ENCODE peak calls at places on chromosomes 6 and 20, in four cellular contexts. J is colonic mucosa, C is WERI-Rb-1, A is neuronal stem cell. M is an unnamed sample.

GRCh38 chr6:139577991-139578604 is 203.7 kb upstream of the CITED2 start:
- DNase-seq in J (no peak), C (no peak), A (no peak), M (peak)

GRCh38 chr6:39184906-39185580 is 44.2 kb downstream of the KCNK5 start:
- DNase-seq in J (peak), C (no peak), A (no peak), M (no peak)

GRCh38 chr6:55405474-55406220 is 78.4 kb downstream of the GFRAL start:
- DNase-seq in J (no peak), C (no peak), A (no peak), M (no peak)

GRCh38 chr6:3233321-3233720 is 5.9 kb upstream of the TUBB2B start:
- DNase-seq in J (no peak), C (peak), A (no peak), M (no peak)

GRCh38 chr6:75183099-75183541 is 22.7 kb downstream of the COL12A1 start:
- DNase-seq in J (no peak), C (no peak), A (no peak), M (no peak)

GRCh38 chr20:2820084-2820895 is 4.1 kb downstream of the TMEM239 start:
- DNase-seq in J (no peak), C (no peak), A (no peak), M (no peak)

GRCh38 chr6:79684821-79685220 is 53.7 kb downstream of the SH3BGRL2 start:
- DNase-seq in J (no peak), C (no peak), A (no peak), M (peak)

GRCh38 chr6:118704911-118705310 is 53.5 kb upstream of the CEP85L start:
- DNase-seq in J (no peak), C (no peak), A (no peak), M (peak)

GRCh38 chr6:15945593-15946159 is 183.2 kb upstream of the MYLIP start:
- DNase-seq in J (no peak), C (peak), A (no peak), M (no peak)

GRCh38 chr6:125746019-125746414 is 3.4 kb upstream of the HEY2 start:
- DNase-seq in J (no peak), C (no peak), A (no peak), M (no peak)

GRCh38 chr20:7152071-7152470 is 384.6 kb downstream of the BMP2 start:
- DNase-seq in J (no peak), C (no peak), A (no peak), M (no peak)

GRCh38 chr6:168735268-168735949 is 294.4 kb downstream of the SMOC2 start:
- DNase-seq in J (no peak), C (no peak), A (no peak), M (no peak)

GRCh38 chr6:158943380-158944032 is 56.5 kb downstream of the RSPH3 start:
- DNase-seq in J (no peak), C (no peak), A (no peak), M (no peak)

GRCh38 chr6:89562114-89562815 is 76.3 kb downstream of the LYRM2 start:
- DNase-seq in J (no peak), C (peak), A (no peak), M (no peak)

GRCh38 chr6:30626484-30627366 is at the start of gene ATAT1:
- DNase-seq in J (peak), C (peak), A (peak), M (peak)

GRCh38 chr6:53712078-53712477 is 46.5 kb upstream of the KLHL31 start:
- DNase-seq in J (no peak), C (no peak), A (no peak), M (no peak)

GRCh38 chr20:24633521-24633920 is 164.1 kb downstream of the SYNDIG1 start:
- DNase-seq in J (no peak), C (no peak), A (no peak), M (no peak)

GRCh38 chr20:31644701-31645100 is 7.0 kb downstream of the COX4I2 start:
- DNase-seq in J (no peak), C (peak), A (no peak), M (peak)

GRCh38 chr6:35078896-35079295 is 62.2 kb downstream of the TCP11 start:
- DNase-seq in J (no peak), C (no peak), A (no peak), M (no peak)

GRCh38 chr6:35078226-35078850 is 62.8 kb downstream of the TCP11 start:
- DNase-seq in J (no peak), C (no peak), A (no peak), M (no peak)

GRCh38 chr6:35080016-35080680 is 61.0 kb downstream of the TCP11 start:
- DNase-seq in J (no peak), C (no peak), A (no peak), M (no peak)

GRCh38 chr6:35080821-35081425 is 60.2 kb downstream of the TCP11 start:
- DNase-seq in J (no peak), C (no peak), A (no peak), M (no peak)

GRCh38 chr6:35079311-35080000 is 61.7 kb downstream of the TCP11 start:
- DNase-seq in J (no peak), C (no peak), A (no peak), M (no peak)
- H3K27ac ChIP-seq in J (no peak), C (no peak), A (no peak), M (no peak)

GRCh38 chr6:111632468-111633247 is 27.0 kb upstream of the TRAF3IP2 start:
- DNase-seq in J (no peak), C (no peak), A (no peak), M (no peak)
- H3K27ac ChIP-seq in J (peak), C (no peak), A (no peak), M (no peak)

GRCh38 chr6:157539421-157539822 is 158.4 kb downstream of the ZDHHC14 start:
- DNase-seq in J (no peak), C (no peak), A (no peak), M (no peak)

GRCh38 chr6:157537518-157537917 is 156.5 kb downstream of the ZDHHC14 start:
- DNase-seq in J (no peak), C (no peak), A (no peak), M (no peak)

GRCh38 chr6:157539900-157540752 is 159.1 kb downstream of the ZDHHC14 start:
- DNase-seq in J (peak), C (no peak), A (no peak), M (no peak)

GRCh38 chr6:157538698-157539097 is 157.7 kb downstream of the ZDHHC14 start:
- DNase-seq in J (no peak), C (no peak), A (no peak), M (no peak)

DNA sequence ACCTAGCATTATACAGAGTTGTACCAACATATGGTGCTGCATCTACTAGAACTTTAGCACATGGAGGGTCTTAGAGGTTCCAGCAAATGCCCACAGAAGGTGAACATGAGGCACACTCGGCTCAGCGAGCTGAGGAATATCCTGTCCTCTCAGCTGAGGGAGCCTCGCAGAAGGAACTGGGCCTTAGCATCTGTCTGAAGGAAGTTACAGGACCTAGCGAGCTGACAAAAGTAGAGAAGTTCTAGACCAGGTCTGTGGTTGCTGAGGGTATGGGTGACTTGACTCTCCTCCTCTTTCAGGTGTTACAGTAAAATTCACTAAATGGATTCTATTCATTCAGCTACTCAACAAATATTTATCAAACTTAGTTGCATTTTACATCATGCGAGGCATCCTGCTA is 157.2 kb downstream of the ZDHHC14 start:
- DNase-seq in J (no peak), C (no peak), A (no peak), M (no peak)
- H3K27ac ChIP-seq in J (no peak), C (no peak), A (no peak), M (no peak)

GRCh38 chr20:45407783-45408645 is at the start of gene DBNDD2:
- DNase-seq in J (peak), C (no peak), A (no peak), M (no peak)
- H3K27ac ChIP-seq in J (peak), C (peak), A (no peak), M (peak)

GRCh38 chr6:36963451-36964290 is 9.1 kb downstream of the PI16 start:
- DNase-seq in J (no peak), C (no peak), A (no peak), M (no peak)

GRCh38 chr6:36964908-36965307 is 10.4 kb downstream of the PI16 start:
- DNase-seq in J (no peak), C (no peak), A (no peak), M (no peak)

GRCh38 chr6:36964349-36964748 is 9.8 kb downstream of the PI16 start:
- DNase-seq in J (no peak), C (no peak), A (no peak), M (no peak)

GRCh38 chr6:36961441-36962430 is 7.2 kb downstream of the PI16 start:
- DNase-seq in J (no peak), C (no peak), A (no peak), M (no peak)

DNA sequence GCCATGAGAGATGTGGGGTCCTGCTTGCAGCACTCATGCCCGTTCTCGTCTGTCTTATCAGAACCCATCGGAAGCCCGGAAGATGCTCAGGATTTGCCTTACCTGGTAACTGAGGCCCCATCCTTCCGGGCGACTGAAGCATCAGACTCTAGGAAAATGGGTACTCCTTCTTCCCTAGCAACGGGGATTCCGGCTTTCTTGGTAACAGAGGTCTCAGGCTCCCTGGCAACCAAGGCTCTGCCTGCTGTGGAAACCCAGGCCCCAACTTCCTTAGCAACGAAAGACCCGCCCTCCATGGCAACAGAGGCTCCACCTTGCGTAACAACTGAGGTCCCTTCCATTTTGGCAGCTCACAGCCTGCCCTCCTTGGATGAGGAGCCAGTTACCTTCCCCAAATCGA is 8.3 kb downstream of the PI16 start:
- DNase-seq in J (peak), C (peak), A (peak), M (peak)
- H3K27ac ChIP-seq in J (no peak), C (no peak), A (no peak), M (no peak)

GRCh38 chr20:51665543-51666118 is 102.6 kb downstream of the ATP9A start:
- DNase-seq in J (no peak), C (no peak), A (no peak), M (no peak)

GRCh38 chr20:51668515-51668914 is 99.7 kb downstream of the ATP9A start:
- DNase-seq in J (no peak), C (no peak), A (no peak), M (no peak)

GRCh38 chr20:51667491-51667890 is 100.7 kb downstream of the ATP9A start:
- DNase-seq in J (no peak), C (no peak), A (no peak), M (no peak)

GRCh38 chr20:51667002-51667408 is 101.2 kb downstream of the ATP9A start:
- DNase-seq in J (no peak), C (no peak), A (no peak), M (no peak)

DNA sequence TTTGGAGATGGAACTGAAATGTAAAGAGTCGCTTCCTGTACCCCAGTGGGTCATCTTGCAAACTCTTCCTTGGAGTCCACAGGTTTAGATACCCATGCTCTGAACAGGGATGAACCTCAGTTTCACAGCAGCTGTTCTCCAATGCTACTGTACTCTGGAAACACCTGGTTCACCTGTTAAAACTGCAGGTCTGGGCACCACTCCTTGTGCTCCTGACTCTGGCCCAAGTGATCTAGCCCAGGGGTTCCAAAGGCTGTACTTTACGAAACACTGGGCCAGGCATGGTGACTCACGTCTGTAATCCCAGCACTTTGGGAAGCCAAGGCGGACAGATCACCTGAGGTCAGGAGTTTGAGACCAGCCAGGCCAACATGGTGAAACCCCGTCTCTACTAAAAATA is 102.1 kb downstream of the ATP9A start:
- DNase-seq in J (no peak), C (no peak), A (no peak), M (no peak)
- H3K27ac ChIP-seq in J (no peak), C (no peak), A (no peak), M (no peak)

DNA sequence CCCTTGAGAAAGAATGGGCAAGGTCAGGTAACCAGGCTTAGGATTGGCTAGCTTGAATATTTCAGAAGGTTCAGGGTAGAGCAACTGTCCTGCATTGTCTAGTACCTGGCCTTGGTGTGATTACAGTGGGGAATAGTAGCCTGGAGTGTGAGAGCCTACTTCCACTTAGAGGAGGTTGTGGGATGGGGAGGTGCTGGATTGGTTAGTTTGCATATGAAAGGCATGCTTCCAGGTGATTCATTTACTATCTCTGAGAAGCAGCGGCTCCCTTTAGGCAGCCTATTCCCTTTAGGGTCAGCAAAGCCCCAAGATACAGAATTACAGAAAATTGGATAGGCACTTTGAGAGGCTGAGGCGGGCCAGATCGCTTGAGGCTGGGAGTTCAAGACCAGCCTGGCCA is 25.0 kb upstream of the SCGN start:
- DNase-seq in J (no peak), C (no peak), A (no peak), M (no peak)
- H3K27ac ChIP-seq in J (no peak), C (no peak), A (no peak), M (no peak)

GRCh38 chr6:136720045-136720760 is 72.1 kb downstream of the MAP3K5 start:
- DNase-seq in J (no peak), C (no peak), A (no peak), M (peak)

GRCh38 chr6:136719280-136720044 is 72.8 kb downstream of the MAP3K5 start:
- DNase-seq in J (no peak), C (no peak), A (no peak), M (peak)

GRCh38 chr6:136721467-136721866 is 70.8 kb downstream of the MAP3K5 start:
- DNase-seq in J (no peak), C (no peak), A (no peak), M (no peak)

GRCh38 chr6:136718486-136718885 is 73.8 kb downstream of the MAP3K5 start:
- DNase-seq in J (no peak), C (no peak), A (no peak), M (no peak)

GRCh38 chr6:136717297-136717990 is 74.8 kb downstream of the MAP3K5 start:
- DNase-seq in J (no peak), C (no peak), A (no peak), M (no peak)
- H3K27ac ChIP-seq in J (no peak), C (no peak), A (no peak), M (no peak)

DNA sequence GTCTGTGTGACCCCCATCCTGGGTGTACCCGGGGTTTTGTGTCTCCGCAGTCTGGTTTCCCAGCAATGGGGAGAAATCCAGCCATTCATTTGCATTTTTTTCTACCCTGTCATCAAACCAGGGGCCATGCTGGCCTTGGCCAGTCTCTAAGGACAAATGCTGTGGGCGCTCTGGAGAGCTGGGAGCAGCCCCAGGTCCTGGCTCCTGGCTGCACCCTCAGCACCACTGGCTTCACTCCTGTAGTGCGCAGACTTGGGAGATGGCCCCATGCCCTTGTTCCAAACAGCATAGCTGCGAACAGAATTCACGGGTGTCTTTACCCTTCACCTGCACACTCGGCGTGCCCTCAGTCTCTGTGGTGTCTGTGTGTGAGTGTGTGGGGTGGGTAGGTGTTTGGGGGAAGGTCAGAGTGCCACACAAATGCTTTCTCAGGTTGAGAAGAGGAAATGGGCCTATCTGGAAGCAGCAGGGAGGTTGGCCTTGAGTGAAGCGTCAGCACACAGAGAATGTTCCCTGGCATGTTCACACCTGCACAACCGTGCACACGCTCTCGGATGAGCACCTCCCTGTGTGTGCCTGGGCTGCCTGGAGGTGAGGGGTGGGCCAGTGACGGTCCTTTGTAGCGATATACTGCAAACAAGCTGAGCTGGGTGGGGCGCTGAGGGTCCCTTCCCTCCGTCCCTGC is 111.2 kb downstream of the ERMARD start:
- DNase-seq in J (peak), C (no peak), A (no peak), M (no peak)
- H3K27ac ChIP-seq in J (no peak), C (no peak), A (no peak), M (no peak)

M was measured in A673.